ENCODE peak calls at places on chromosomes 2 and 18, in seven cellular contexts. H is psoas muscle, S is pancreas, W is transverse colon, C is kidney, K is tibial artery, I is mucosa of descending colon. O is an unnamed sample. For H3K4me1, the result is how much of the 10 kb centered on the place peaks cover.

GRCh38 chr18:50861617-50862016 is 17.3 kb upstream of the ME2 start:
- DNase-seq in S (no peak), K (no peak), C (no peak), I (no peak), W (no peak), H (no peak), O (no peak)

GRCh38 chr2:64604155-64604554 is 49.6 kb downstream of the SERTAD2 start:
- DNase-seq in K (no peak), I (peak), H (no peak), W (no peak), C (no peak), S (no peak), O (no peak)

GRCh38 chr2:48315847-48316194 is 214.1 kb upstream of the STON1 start:
- DNase-seq in I (no peak), W (peak), C (no peak), S (no peak), K (no peak), H (no peak), O (no peak)

GRCh38 chr2:156009293-156009692 is 323.2 kb downstream of the NR4A2 start:
- DNase-seq in I (no peak), H (no peak), C (no peak), W (no peak), K (no peak), S (no peak), O (no peak)

GRCh38 chr2:206915136-206915535 is 24.2 kb upstream of the CPO start:
- DNase-seq in S (no peak), C (no peak), W (no peak), I (no peak), K (no peak), H (no peak), O (no peak)

GRCh38 chr18:77209587-77209986 is 40.1 kb upstream of the GALR1 start:
- DNase-seq in I (no peak), K (no peak), S (no peak), H (no peak), C (peak), W (no peak), O (no peak)

GRCh38 chr18:43578636-43579203 is 301.4 kb upstream of the SYT4 start:
- DNase-seq in C (no peak), I (no peak), W (no peak), H (no peak), K (no peak), S (no peak), O (no peak)

GRCh38 chr2:3041246-3041645 is 336.4 kb downstream of the EIPR1 start:
- DNase-seq in I (no peak), W (no peak), C (no peak), K (no peak), H (no peak), S (no peak), O (no peak)

GRCh38 chr18:9631814-9632496 is 17.6 kb upstream of the PPP4R1 start:
- DNase-seq in S (no peak), W (no peak), K (no peak), C (no peak), H (no peak), I (no peak), O (no peak)

GRCh38 chr2:73827018-73827417 is 1.7 kb upstream of the STAMBP start:
- DNase-seq in C (no peak), I (no peak), W (no peak), S (no peak), K (no peak), H (no peak), O (no peak)

GRCh38 chr2:226836548-226836885 is 663 bp downstream of the RHBDD1 start:
- DNase-seq in K (no peak), I (no peak), W (no peak), S (no peak), C (no peak), H (no peak), O (no peak)

GRCh38 chr2:106542730-106543359 is 55.7 kb downstream of the CD8B2 start:
- DNase-seq in H (peak), S (peak), K (peak), C (no peak), W (peak), I (peak), O (peak)

GRCh38 chr18:8097399-8097798 is 511.8 kb upstream of the RAB12 start:
- DNase-seq in C (no peak), I (no peak), H (no peak), K (no peak), W (no peak), S (no peak), O (no peak)

GRCh38 chr2:126644630-126645191 is 11.2 kb upstream of the GYPC start:
- DNase-seq in W (no peak), C (no peak), S (no peak), I (no peak), H (no peak), K (no peak), O (peak)

GRCh38 chr2:236576053-236576452 is 6.4 kb downstream of the ACKR3 start:
- DNase-seq in S (no peak), H (no peak), W (no peak), K (no peak), I (no peak), C (no peak), O (no peak)
- TF ChIP-seq CTCF in S (no peak), H (no peak), W (no peak), K (no peak), I (no peak), C (no peak), O (no peak)

DNA sequence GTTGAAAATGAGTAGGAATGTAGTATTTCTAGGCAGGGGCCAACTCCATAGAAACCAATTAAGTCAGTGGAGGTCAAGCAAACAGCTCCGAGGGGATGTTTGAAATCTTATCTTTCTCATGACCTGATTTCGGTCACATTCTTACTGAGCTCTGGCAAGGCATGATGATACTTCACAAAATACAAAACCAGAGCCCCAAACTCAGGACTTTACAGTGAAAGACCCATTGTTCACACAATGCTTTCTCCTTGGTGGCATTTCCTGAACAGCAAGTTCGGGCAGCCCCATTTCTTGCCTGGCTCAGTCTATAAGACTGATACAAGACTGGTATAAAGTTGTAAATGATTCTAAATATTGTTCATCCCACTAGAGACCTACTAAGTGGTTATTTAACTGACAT is 53.3 kb downstream of the LAMA1 start:
- DNase-seq in H (no peak), S (no peak), W (no peak), K (no peak), C (no peak), I (no peak), O (no peak)
- H3K4me1 ChIP-seq in H (under half), S (under half), W (under half), K (under half), C (under half), I (under half), O (under half)

GRCh38 chr2:112784199-112785189 is at the start of gene IL1A:
- DNase-seq in W (no peak), H (no peak), I (no peak), S (no peak), K (no peak), C (no peak), O (no peak)
- H3K4me3 ChIP-seq in W (no peak), H (no peak), I (no peak), S (no peak), K (no peak), C (no peak), O (no peak)

DNA sequence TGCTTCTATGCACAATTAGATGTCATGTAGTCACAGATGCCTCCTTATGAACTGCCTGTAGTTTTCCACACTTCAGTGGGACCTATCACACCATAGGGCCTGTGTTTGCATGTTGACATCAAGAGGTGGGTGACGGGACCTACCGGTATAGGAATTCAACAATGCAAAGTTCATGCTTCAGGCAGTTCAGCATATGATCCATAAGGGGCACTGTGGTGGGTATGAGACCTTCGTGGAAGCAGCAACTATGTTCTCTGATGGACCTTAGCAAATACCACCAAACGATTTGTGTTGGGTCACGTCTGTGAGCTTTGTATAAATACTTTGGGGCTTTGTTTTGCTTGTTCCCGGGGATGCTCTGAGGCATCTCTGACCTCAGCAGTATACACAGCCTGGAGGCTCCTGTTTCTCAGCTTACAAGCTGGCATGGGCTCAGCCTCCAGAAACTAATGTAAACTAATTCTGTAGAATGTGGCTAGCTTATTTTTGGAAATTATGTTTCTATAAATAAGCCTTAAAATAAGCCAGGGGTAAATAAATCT is 111.6 kb downstream of the DTNA start:
- DNase-seq in C (no peak), H (no peak), W (no peak), I (no peak), S (no peak), K (no peak), O (no peak)
- TF ChIP-seq CTCF in C (no peak), H (no peak), W (no peak), I (no peak), S (no peak), K (no peak), O (no peak)